ENCODE peak calls at places on chromosomes 6 and 20, in six cellular contexts. V, K, E, I, J and Z are unnamed samples.

GRCh38 chr6:73236147-73236750 is 11.0 kb upstream of the KHDC1L start:
- DNase-seq in E (no peak), V (no peak), I (peak; percentile 33), K (no peak), J (no peak), Z (no peak)

GRCh38 chr6:4906293-4906941 is 97.4 kb downstream of the RPP40 start:
- DNase-seq in K (no peak), I (no peak), J (no peak), V (no peak), E (no peak), Z (no peak)

GRCh38 chr6:150898390-150899170 is 33.1 kb downstream of the MTHFD1L start:
- DNase-seq in V (no peak), K (no peak), I (no peak), J (no peak), E (no peak), Z (no peak)

GRCh38 chr6:46893648-46894047 is 28.1 kb downstream of the ADGRF5 start:
- DNase-seq in J (no peak), E (no peak), I (no peak), V (peak; percentile 46), K (no peak), Z (no peak)

GRCh38 chr20:44040202-44040915 is 125.7 kb downstream of the TOX2 start:
- DNase-seq in E (no peak), V (no peak), I (no peak), K (no peak), J (no peak), Z (no peak)

GRCh38 chr20:22058746-22059145 is 353.3 kb downstream of the PAX1 start:
- DNase-seq in V (no peak), I (no peak), E (no peak), J (no peak), K (no peak), Z (no peak)

GRCh38 chr20:911882-912600 is 4.1 kb downstream of the ANGPT4 start:
- DNase-seq in K (no peak), J (no peak), V (peak; percentile 32), I (no peak), E (no peak), Z (no peak)

GRCh38 chr20:44064501-44065400 is 122.2 kb downstream of the JPH2 start:
- DNase-seq in V (no peak), E (no peak), J (no peak), K (peak; percentile 20), I (no peak), Z (no peak)

GRCh38 chr6:14550817-14551216 is 433.2 kb downstream of the CD83 start:
- DNase-seq in K (no peak), I (no peak), E (no peak), J (no peak), V (peak; percentile 44), Z (no peak)